ENCODE peak calls at places on chromosomes 16 and 17, in eight cellular contexts. One of them, this sample, is unnamed.

GRCh38 chr16:66188786-66189725 is 177.4 kb upstream of the CDH5 start:
- DNase-seq in HFFc6: no peak
- DNase-seq in CD8-positive, alpha-beta T cell: no peak
- DNase-seq in RWPE1: no peak
- DNase-seq in mammary epithelial cell: no peak
- DNase-seq in AG09319: peak; percentile 32
- DNase-seq in ovary: peak; percentile 54
- DNase-seq in tibial artery: peak; percentile 72
- DNase-seq in this sample: no peak

GRCh38 chr16:66525396-66526180 is 24.3 kb downstream of the TK2 start:
- DNase-seq in HFFc6: peak; percentile 92
- DNase-seq in CD8-positive, alpha-beta T cell: no peak
- DNase-seq in RWPE1: no peak
- DNase-seq in mammary epithelial cell: peak; percentile 93
- DNase-seq in AG09319: no peak
- DNase-seq in ovary: no peak
- DNase-seq in tibial artery: no peak
- DNase-seq in this sample: no peak

GRCh38 chr16:9306753-9307152 is 215.3 kb downstream of the HAPSTR1 start:
- DNase-seq in HFFc6: no peak
- DNase-seq in CD8-positive, alpha-beta T cell: no peak
- DNase-seq in RWPE1: no peak
- DNase-seq in mammary epithelial cell: no peak
- DNase-seq in AG09319: no peak
- DNase-seq in ovary: no peak
- DNase-seq in tibial artery: no peak
- DNase-seq in this sample: no peak

GRCh38 chr17:41058741-41059140 is 1.2 kb downstream of the KRTAP2-3 start:
- DNase-seq in HFFc6: no peak
- DNase-seq in CD8-positive, alpha-beta T cell: no peak
- DNase-seq in RWPE1: no peak
- DNase-seq in mammary epithelial cell: no peak
- DNase-seq in AG09319: no peak
- DNase-seq in ovary: no peak
- DNase-seq in tibial artery: no peak
- DNase-seq in this sample: no peak

GRCh38 chr17:26782153-26782552 is 511.8 kb upstream of the WSB1 start:
- DNase-seq in HFFc6: no peak
- DNase-seq in CD8-positive, alpha-beta T cell: no peak
- DNase-seq in RWPE1: no peak
- DNase-seq in mammary epithelial cell: no peak
- DNase-seq in AG09319: no peak
- DNase-seq in ovary: no peak
- DNase-seq in tibial artery: peak; percentile 50
- DNase-seq in this sample: no peak

GRCh38 chr16:82736161-82736697 is 109.5 kb downstream of the CDH13 start:
- DNase-seq in HFFc6: no peak
- DNase-seq in CD8-positive, alpha-beta T cell: no peak
- DNase-seq in RWPE1: no peak
- DNase-seq in mammary epithelial cell: no peak
- DNase-seq in AG09319: no peak
- DNase-seq in ovary: no peak
- DNase-seq in tibial artery: no peak
- DNase-seq in this sample: no peak

GRCh38 chr16:79331064-79331463 is 269.5 kb downstream of the MAF start:
- DNase-seq in HFFc6: no peak
- DNase-seq in CD8-positive, alpha-beta T cell: no peak
- DNase-seq in RWPE1: no peak
- DNase-seq in mammary epithelial cell: no peak
- DNase-seq in AG09319: no peak
- DNase-seq in ovary: no peak
- DNase-seq in tibial artery: no peak
- DNase-seq in this sample: no peak

GRCh38 chr16:28063047-28063521 is 430 bp downstream of the GSG1L start:
- DNase-seq in HFFc6: no peak
- DNase-seq in CD8-positive, alpha-beta T cell: no peak
- DNase-seq in RWPE1: no peak
- DNase-seq in mammary epithelial cell: no peak
- DNase-seq in AG09319: no peak
- DNase-seq in ovary: no peak
- DNase-seq in tibial artery: no peak
- DNase-seq in this sample: no peak

GRCh38 chr17:50174444-50174843 is 8.6 kb downstream of the SGCA start:
- DNase-seq in HFFc6: peak; percentile 26
- DNase-seq in CD8-positive, alpha-beta T cell: no peak
- DNase-seq in RWPE1: no peak
- DNase-seq in mammary epithelial cell: no peak
- DNase-seq in AG09319: no peak
- DNase-seq in ovary: no peak
- DNase-seq in tibial artery: no peak
- DNase-seq in this sample: no peak

GRCh38 chr16:18945233-18945632 is 19.0 kb upstream of the SMG1 start:
- DNase-seq in HFFc6: no peak
- DNase-seq in CD8-positive, alpha-beta T cell: no peak
- DNase-seq in RWPE1: no peak
- DNase-seq in mammary epithelial cell: no peak
- DNase-seq in AG09319: no peak
- DNase-seq in ovary: no peak
- DNase-seq in tibial artery: no peak
- DNase-seq in this sample: no peak

GRCh38 chr17:51397361-51398127 is 137.2 kb downstream of the UTP18 start:
- DNase-seq in HFFc6: peak; percentile 32
- DNase-seq in CD8-positive, alpha-beta T cell: no peak
- DNase-seq in RWPE1: peak; percentile 43
- DNase-seq in mammary epithelial cell: peak; percentile 64
- DNase-seq in AG09319: no peak
- DNase-seq in ovary: no peak
- DNase-seq in tibial artery: no peak
- DNase-seq in this sample: no peak

GRCh38 chr17:68450801-68451200 is 6.5 kb downstream of the WIPI1 start:
- DNase-seq in HFFc6: no peak
- DNase-seq in CD8-positive, alpha-beta T cell: no peak
- DNase-seq in RWPE1: no peak
- DNase-seq in mammary epithelial cell: no peak
- DNase-seq in AG09319: no peak
- DNase-seq in ovary: no peak
- DNase-seq in tibial artery: no peak
- DNase-seq in this sample: no peak

GRCh38 chr17:73855933-73856332 is 211.7 kb upstream of the SDK2 start:
- DNase-seq in HFFc6: no peak
- DNase-seq in CD8-positive, alpha-beta T cell: no peak
- DNase-seq in RWPE1: no peak
- DNase-seq in mammary epithelial cell: peak; percentile 32
- DNase-seq in AG09319: no peak
- DNase-seq in ovary: no peak
- DNase-seq in tibial artery: no peak
- DNase-seq in this sample: no peak

GRCh38 chr16:47136101-47136820 is 7.5 kb downstream of the NETO2 start:
- DNase-seq in HFFc6: no peak
- DNase-seq in CD8-positive, alpha-beta T cell: no peak
- DNase-seq in RWPE1: peak; percentile 62
- DNase-seq in mammary epithelial cell: peak; percentile 68
- DNase-seq in AG09319: no peak
- DNase-seq in ovary: no peak
- DNase-seq in tibial artery: no peak
- DNase-seq in this sample: no peak

GRCh38 chr17:63531022-63531965 is 8.1 kb downstream of the KCNH6 start:
- DNase-seq in HFFc6: no peak
- DNase-seq in CD8-positive, alpha-beta T cell: no peak
- DNase-seq in RWPE1: no peak
- DNase-seq in mammary epithelial cell: no peak
- DNase-seq in AG09319: no peak
- DNase-seq in ovary: peak; percentile 31
- DNase-seq in tibial artery: no peak
- DNase-seq in this sample: no peak

DNA sequence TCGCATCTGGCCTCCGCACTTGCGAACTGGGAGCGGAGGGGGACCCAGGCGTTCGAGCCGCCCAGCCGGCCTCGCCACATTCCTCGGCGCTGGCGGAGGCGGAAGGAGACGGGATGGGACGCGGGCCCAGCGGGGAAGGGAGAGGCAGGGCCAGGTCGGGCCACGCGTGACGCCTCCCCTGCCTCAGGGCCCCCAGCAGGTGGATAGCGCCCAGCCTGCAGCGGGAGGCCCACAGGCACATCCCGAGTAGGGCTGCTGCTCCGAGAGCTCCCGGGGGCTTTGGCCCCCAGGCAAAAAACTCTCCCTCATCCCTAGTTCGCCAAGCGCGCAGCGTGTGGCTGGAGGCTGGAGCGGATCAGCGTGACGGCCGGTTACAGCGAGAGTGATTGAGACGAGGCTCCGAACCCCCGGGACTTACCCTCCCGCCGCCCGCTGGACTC is 790 bp downstream of the PLEKHH3 start:
- DNase-seq in HFFc6: peak; percentile 56
- DNase-seq in CD8-positive, alpha-beta T cell: no peak
- DNase-seq in RWPE1: no peak
- DNase-seq in mammary epithelial cell: no peak
- DNase-seq in AG09319: no peak
- DNase-seq in ovary: peak; percentile 63
- DNase-seq in tibial artery: peak; percentile 85
- DNase-seq in this sample: no peak
- TF ChIP-seq CTCF in HFFc6: no peak
- TF ChIP-seq CTCF in CD8-positive, alpha-beta T cell: no peak
- TF ChIP-seq CTCF in RWPE1: no peak
- TF ChIP-seq CTCF in mammary epithelial cell: no peak
- TF ChIP-seq CTCF in AG09319: no peak
- TF ChIP-seq CTCF in ovary: no peak
- TF ChIP-seq CTCF in tibial artery: no peak
- TF ChIP-seq CTCF in this sample: no peak

DNA sequence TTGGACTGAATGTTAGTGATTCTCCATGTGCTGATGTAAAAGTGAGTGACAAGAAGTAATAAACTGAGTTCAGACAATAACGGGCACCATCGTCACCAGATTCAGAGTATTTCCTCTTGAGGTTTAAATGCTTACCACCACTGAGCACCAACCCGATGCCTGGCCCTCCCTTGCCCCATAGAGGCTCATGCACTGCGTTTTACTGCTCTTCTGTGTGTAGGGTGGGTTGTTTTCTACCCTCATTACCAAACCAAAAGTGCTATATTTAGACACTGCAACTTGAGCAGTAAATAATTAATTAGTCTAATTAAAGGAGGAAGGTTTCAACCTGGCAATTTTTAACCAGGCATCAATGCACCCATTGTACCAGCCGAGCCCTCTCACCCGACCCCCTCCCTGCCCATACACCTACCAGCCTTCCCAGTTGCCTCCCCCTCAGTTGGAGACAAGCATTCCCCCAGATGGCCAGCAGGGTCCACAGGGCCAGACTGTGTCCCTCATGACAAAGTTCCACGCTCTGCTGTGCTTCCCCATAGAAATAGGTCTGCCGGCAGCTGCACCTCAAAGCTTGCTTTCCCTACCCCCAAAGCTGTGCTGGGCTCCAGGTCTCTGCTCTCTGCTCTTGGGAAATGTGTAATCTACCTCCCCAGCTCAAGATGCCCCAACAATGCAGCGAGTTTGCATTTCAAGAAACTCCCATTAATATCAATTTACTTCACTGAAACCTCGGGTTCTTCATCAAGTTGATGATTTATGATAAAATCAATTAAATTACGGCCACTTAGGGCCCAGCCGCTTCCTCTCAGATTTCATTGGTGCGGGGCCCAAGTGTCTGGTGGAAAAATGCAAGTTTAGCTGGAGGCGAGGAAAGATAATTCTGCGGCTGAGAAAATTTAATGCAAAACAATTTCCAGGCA is 16.0 kb downstream of the HOXB4 start:
- DNase-seq in HFFc6: no peak
- DNase-seq in CD8-positive, alpha-beta T cell: no peak
- DNase-seq in RWPE1: no peak
- DNase-seq in mammary epithelial cell: no peak
- DNase-seq in AG09319: no peak
- DNase-seq in ovary: no peak
- DNase-seq in tibial artery: no peak
- DNase-seq in this sample: no peak
- TF ChIP-seq CTCF in HFFc6: peak; percentile 41
- TF ChIP-seq CTCF in CD8-positive, alpha-beta T cell: no peak
- TF ChIP-seq CTCF in RWPE1: no peak
- TF ChIP-seq CTCF in mammary epithelial cell: peak; percentile 19
- TF ChIP-seq CTCF in AG09319: no peak
- TF ChIP-seq CTCF in ovary: no peak
- TF ChIP-seq CTCF in tibial artery: no peak
- TF ChIP-seq CTCF in this sample: no peak

GRCh38 chr17:6140188-6140587 is 70.0 kb downstream of the WSCD1 start:
- DNase-seq in HFFc6: no peak
- DNase-seq in CD8-positive, alpha-beta T cell: no peak
- DNase-seq in RWPE1: no peak
- DNase-seq in mammary epithelial cell: no peak
- DNase-seq in AG09319: no peak
- DNase-seq in ovary: no peak
- DNase-seq in tibial artery: no peak
- DNase-seq in this sample: no peak

GRCh38 chr17:6147054-6147453 is 76.9 kb downstream of the WSCD1 start:
- DNase-seq in HFFc6: no peak
- DNase-seq in CD8-positive, alpha-beta T cell: no peak
- DNase-seq in RWPE1: no peak
- DNase-seq in mammary epithelial cell: no peak
- DNase-seq in AG09319: no peak
- DNase-seq in ovary: no peak
- DNase-seq in tibial artery: no peak
- DNase-seq in this sample: no peak

DNA sequence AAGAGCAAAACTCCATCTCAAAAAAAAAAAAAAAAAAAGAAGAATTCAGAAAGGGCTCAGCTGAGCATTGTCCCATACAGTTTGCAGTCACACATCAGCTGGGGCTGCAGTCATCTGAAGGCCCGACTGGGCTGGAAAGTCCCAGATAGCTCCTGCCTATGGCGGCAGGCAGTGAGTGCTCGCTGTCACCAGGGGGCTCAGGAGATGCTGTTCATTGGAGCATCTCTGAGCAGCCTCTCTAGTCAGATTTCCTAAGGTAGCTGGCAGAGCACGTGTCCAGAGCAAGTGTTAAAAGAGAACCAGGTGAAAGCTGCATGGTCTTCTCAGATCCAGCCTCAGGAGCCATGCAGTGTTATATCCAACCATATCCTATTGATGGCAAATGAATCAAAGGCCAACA is 75.8 kb downstream of the WSCD1 start:
- DNase-seq in HFFc6: no peak
- DNase-seq in CD8-positive, alpha-beta T cell: no peak
- DNase-seq in RWPE1: no peak
- DNase-seq in mammary epithelial cell: no peak
- DNase-seq in AG09319: no peak
- DNase-seq in ovary: no peak
- DNase-seq in tibial artery: no peak
- DNase-seq in this sample: no peak
- TF ChIP-seq CTCF in HFFc6: no peak
- TF ChIP-seq CTCF in CD8-positive, alpha-beta T cell: no peak
- TF ChIP-seq CTCF in RWPE1: no peak
- TF ChIP-seq CTCF in mammary epithelial cell: no peak
- TF ChIP-seq CTCF in AG09319: no peak
- TF ChIP-seq CTCF in ovary: no peak
- TF ChIP-seq CTCF in tibial artery: no peak
- TF ChIP-seq CTCF in this sample: no peak

DNA sequence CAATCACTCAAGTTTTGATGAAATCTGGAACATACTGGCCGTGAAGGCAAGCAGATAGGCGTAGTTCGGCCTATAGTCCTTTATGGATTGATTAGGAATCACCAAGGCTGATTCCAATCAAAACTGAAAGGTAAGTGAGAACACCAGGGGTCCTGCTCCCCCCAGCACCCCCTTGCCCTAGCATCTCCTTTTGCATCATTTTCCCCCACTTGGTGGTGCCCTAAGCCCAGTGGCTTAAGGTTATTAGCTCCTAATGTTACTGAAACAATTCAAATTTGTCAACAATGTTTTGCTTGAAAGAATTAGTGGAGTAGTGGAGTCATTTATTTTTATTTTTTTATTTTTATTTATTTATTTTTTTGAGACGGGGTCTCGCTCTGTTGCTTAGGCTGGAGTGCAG is 4.9 kb downstream of the SLFN14 start:
- DNase-seq in HFFc6: no peak
- DNase-seq in CD8-positive, alpha-beta T cell: no peak
- DNase-seq in RWPE1: no peak
- DNase-seq in mammary epithelial cell: no peak
- DNase-seq in AG09319: no peak
- DNase-seq in ovary: no peak
- DNase-seq in tibial artery: no peak
- DNase-seq in this sample: no peak
- TF ChIP-seq CTCF in HFFc6: peak; percentile 49
- TF ChIP-seq CTCF in CD8-positive, alpha-beta T cell: no peak
- TF ChIP-seq CTCF in RWPE1: no peak
- TF ChIP-seq CTCF in mammary epithelial cell: peak; percentile 9
- TF ChIP-seq CTCF in AG09319: no peak
- TF ChIP-seq CTCF in ovary: no peak
- TF ChIP-seq CTCF in tibial artery: peak; percentile 16
- TF ChIP-seq CTCF in this sample: no peak

This sample was measured in omental fat pad.